ENCODE peak calls at places on chromosomes 5 and 9, in four cellular contexts. One of them, this sample, is unnamed.
A peak's percentile ranks its signal among the peaks of the same experiment; 100 is the strongest.

GRCh38 chr5:142749321-142749720 is 20.9 kb upstream of the ARHGAP26 start:
- DNase-seq in K562: no peak
- DNase-seq in keratinocyte: no peak
- DNase-seq in IMR-90: peak; percentile 77
- DNase-seq in this sample: peak; percentile 88

GRCh38 chr9:78982849-78983248 is 588.9 kb upstream of the TLE4 start:
- DNase-seq in keratinocyte: peak; percentile 50
- DNase-seq in K562: no peak
- DNase-seq in IMR-90: peak; percentile 56
- DNase-seq in this sample: no peak

GRCh38 chr9:38344566-38345324 is 47.8 kb upstream of the ALDH1B1 start:
- DNase-seq in keratinocyte: no peak
- DNase-seq in K562: no peak
- DNase-seq in IMR-90: no peak
- DNase-seq in this sample: no peak

GRCh38 chr9:15244001-15244441 is 63.0 kb downstream of the TTC39B start:
- DNase-seq in K562: no peak
- DNase-seq in keratinocyte: no peak
- DNase-seq in IMR-90: peak; percentile 81
- DNase-seq in this sample: peak; percentile 11

GRCh38 chr5:168085321-168086040 is 206.0 kb upstream of the WWC1 start:
- DNase-seq in keratinocyte: no peak
- DNase-seq in K562: no peak
- DNase-seq in IMR-90: no peak
- DNase-seq in this sample: no peak

GRCh38 chr5:111463304-111463703 is 49.0 kb downstream of the STARD4 start:
- DNase-seq in K562: no peak
- DNase-seq in IMR-90: no peak
- DNase-seq in keratinocyte: no peak
- DNase-seq in this sample: no peak

GRCh38 chr5:40605295-40605958 is 74.3 kb upstream of the PTGER4 start:
- DNase-seq in IMR-90: peak; percentile 27
- DNase-seq in K562: no peak
- DNase-seq in keratinocyte: no peak
- DNase-seq in this sample: no peak

GRCh38 chr5:169354263-169354662 is 53.3 kb upstream of the SLIT3 start:
- DNase-seq in keratinocyte: no peak
- DNase-seq in IMR-90: peak; percentile 53
- DNase-seq in K562: no peak
- DNase-seq in this sample: peak; percentile 51

GRCh38 chr5:89268460-89268859 is 385.5 kb upstream of the MEF2C start:
- DNase-seq in keratinocyte: no peak
- DNase-seq in K562: no peak
- DNase-seq in IMR-90: no peak
- DNase-seq in this sample: no peak

GRCh38 chr9:135547756-135548736 is 2.1 kb downstream of the OBP2A start:
- DNase-seq in keratinocyte: no peak
- DNase-seq in K562: no peak
- DNase-seq in IMR-90: no peak
- DNase-seq in this sample: no peak

GRCh38 chr9:73816905-73817304 is 665.2 kb downstream of the ANXA1 start:
- DNase-seq in K562: no peak
- DNase-seq in IMR-90: no peak
- DNase-seq in keratinocyte: no peak
- DNase-seq in this sample: no peak

GRCh38 chr9:121107041-121107440 is 32.3 kb downstream of the CNTRL start:
- DNase-seq in IMR-90: no peak
- DNase-seq in keratinocyte: no peak
- DNase-seq in K562: peak; percentile 24
- DNase-seq in this sample: no peak

GRCh38 chr5:3997670-3998069 is 402.0 kb downstream of the IRX1 start:
- DNase-seq in IMR-90: no peak
- DNase-seq in keratinocyte: no peak
- DNase-seq in K562: no peak
- DNase-seq in this sample: no peak

GRCh38 chr5:35436441-35437057 is 181.1 kb upstream of the SPEF2 start:
- DNase-seq in keratinocyte: no peak
- DNase-seq in K562: peak; percentile 23
- DNase-seq in IMR-90: peak; percentile 22
- DNase-seq in this sample: peak; percentile 32

GRCh38 chr5:60776343-60776742 is 67.7 kb downstream of the ELOVL7 start:
- DNase-seq in IMR-90: no peak
- DNase-seq in K562: no peak
- DNase-seq in keratinocyte: no peak
- DNase-seq in this sample: no peak

GRCh38 chr5:134840811-134841210 is 5.0 kb upstream of the C5orf24 start:
- DNase-seq in IMR-90: no peak
- DNase-seq in keratinocyte: no peak
- DNase-seq in K562: no peak
- DNase-seq in this sample: no peak
- H3K9me1 ChIP-seq in IMR-90: peaks cover 14% of the 10 kb centered on the region
- H3K9me1 ChIP-seq in keratinocyte: no peaks in the 10 kb centered on the region
- H3K9me1 ChIP-seq in K562: no peaks in the 10 kb centered on the region
- H3K9me1 ChIP-seq in this sample: no peaks in the 10 kb centered on the region

GRCh38 chr9:69601698-69602097 is 70.5 kb downstream of the APBA1 start:
- DNase-seq in keratinocyte: no peak
- DNase-seq in IMR-90: no peak
- DNase-seq in K562: no peak
- DNase-seq in this sample: peak; percentile 75

GRCh38 chr9:69603656-69604055 is 68.5 kb downstream of the APBA1 start:
- DNase-seq in IMR-90: no peak
- DNase-seq in K562: no peak
- DNase-seq in keratinocyte: no peak
- DNase-seq in this sample: no peak

GRCh38 chr9:69600314-69601047 is 71.7 kb downstream of the APBA1 start:
- DNase-seq in K562: no peak
- DNase-seq in keratinocyte: no peak
- DNase-seq in IMR-90: no peak
- DNase-seq in this sample: no peak

GRCh38 chr9:69604568-69605219 is 67.5 kb downstream of the APBA1 start:
- DNase-seq in K562: no peak
- DNase-seq in IMR-90: no peak
- DNase-seq in keratinocyte: no peak
- DNase-seq in this sample: peak; percentile 49

DNA sequence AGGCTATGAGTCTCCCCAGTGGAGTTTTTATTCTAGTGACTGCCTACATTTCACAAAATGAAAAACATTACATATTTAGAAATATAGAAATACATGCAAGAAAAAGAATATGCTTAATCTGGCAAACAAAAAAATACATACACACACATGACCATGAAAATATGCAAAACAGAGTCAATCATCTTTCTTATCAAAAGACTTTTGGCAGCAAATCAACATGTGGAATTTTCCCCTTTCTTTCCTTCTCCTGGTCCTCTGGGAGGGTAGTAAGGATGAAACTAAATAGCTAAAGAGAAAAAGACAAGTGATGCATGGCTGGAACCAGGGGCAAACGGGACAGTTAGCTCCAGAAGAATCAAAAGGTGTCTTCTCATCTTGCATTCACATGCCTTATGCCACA is 69.4 kb downstream of the APBA1 start:
- DNase-seq in K562: no peak
- DNase-seq in keratinocyte: no peak
- DNase-seq in IMR-90: no peak
- DNase-seq in this sample: no peak
- H3K9me1 ChIP-seq in K562: no peaks in the 10 kb centered on the region
- H3K9me1 ChIP-seq in keratinocyte: no peaks in the 10 kb centered on the region
- H3K9me1 ChIP-seq in IMR-90: peaks cover 12% of the 10 kb centered on the region
- H3K9me1 ChIP-seq in this sample: no peaks in the 10 kb centered on the region

GRCh38 chr5:37645707-37646106 is 194.1 kb downstream of the GDNF start:
- DNase-seq in keratinocyte: no peak
- DNase-seq in IMR-90: no peak
- DNase-seq in K562: no peak
- DNase-seq in this sample: no peak

GRCh38 chr5:37638897-37639296 is 200.9 kb downstream of the GDNF start:
- DNase-seq in IMR-90: peak; percentile 66
- DNase-seq in K562: no peak
- DNase-seq in keratinocyte: no peak
- DNase-seq in this sample: no peak

GRCh38 chr5:37640088-37640487 is 199.8 kb downstream of the GDNF start:
- DNase-seq in keratinocyte: no peak
- DNase-seq in K562: no peak
- DNase-seq in IMR-90: no peak
- DNase-seq in this sample: no peak

GRCh38 chr5:37637165-37637845 is 202.5 kb downstream of the GDNF start:
- DNase-seq in IMR-90: peak; percentile 84
- DNase-seq in K562: no peak
- DNase-seq in keratinocyte: no peak
- DNase-seq in this sample: no peak

DNA sequence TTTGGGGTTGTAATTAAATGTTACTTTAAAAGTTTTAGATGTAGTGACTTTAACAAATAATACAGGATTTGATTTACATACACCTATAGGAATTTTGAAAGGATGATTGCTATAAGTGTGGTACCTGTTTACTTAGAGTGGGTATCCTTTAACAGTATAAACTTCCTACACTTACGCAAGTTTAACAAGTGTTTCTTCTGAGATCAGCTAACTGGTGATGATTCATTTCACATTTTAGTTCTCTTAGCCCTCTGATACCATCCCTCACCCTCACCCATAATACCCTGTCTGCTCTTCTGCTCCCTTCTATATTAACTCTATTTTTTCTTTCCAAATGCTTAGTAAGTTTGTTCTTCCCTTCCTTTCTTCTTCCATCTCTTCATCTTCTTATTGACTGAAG is 197.9 kb downstream of the GDNF start:
- DNase-seq in IMR-90: no peak
- DNase-seq in keratinocyte: no peak
- DNase-seq in K562: no peak
- DNase-seq in this sample: no peak
- H3K9me1 ChIP-seq in IMR-90: peaks cover 4% of the 10 kb centered on the region
- H3K9me1 ChIP-seq in keratinocyte: no peaks in the 10 kb centered on the region
- H3K9me1 ChIP-seq in K562: no peaks in the 10 kb centered on the region
- H3K9me1 ChIP-seq in this sample: no peaks in the 10 kb centered on the region

DNA sequence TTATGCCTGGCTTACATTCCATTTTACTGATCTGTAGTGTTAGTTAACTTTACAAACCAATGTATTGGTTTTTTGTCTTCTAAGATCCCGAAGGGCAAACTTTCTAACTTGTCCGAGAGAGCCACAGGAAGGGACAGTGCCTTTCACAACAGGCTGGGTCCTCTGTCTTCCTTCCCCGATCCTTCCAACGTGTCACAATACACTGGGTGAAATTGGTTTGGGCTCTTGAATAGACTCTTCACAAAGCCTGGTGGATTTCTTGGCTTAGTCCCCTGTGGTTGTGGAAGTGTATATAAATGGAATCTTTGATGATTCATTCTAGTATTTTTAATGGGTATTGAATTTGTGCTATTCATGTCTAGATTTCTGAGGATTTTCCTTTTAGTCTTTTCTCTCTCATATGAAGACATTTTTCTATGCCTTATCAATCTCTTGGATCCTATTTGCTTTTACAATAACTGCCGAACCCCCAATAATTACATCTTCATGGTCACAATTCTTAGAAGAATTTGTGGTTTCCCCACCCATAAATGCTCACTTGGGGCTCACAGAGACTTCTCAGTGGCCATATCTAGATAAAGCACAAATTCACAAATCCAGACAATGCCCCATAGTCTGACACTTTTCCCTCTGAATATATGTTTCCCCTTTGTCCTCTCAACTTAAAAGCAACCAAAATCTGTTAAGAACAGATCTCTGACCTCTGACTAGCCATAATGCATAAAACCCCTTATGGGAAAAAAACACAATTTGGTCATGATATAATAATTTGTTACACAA is 107.7 kb downstream of the MTRR start:
- DNase-seq in IMR-90: peak; percentile 2
- DNase-seq in K562: no peak
- DNase-seq in keratinocyte: no peak
- DNase-seq in this sample: no peak
- H3K9me1 ChIP-seq in IMR-90: no peaks in the 10 kb centered on the region
- H3K9me1 ChIP-seq in K562: no peaks in the 10 kb centered on the region
- H3K9me1 ChIP-seq in keratinocyte: no peaks in the 10 kb centered on the region
- H3K9me1 ChIP-seq in this sample: no peaks in the 10 kb centered on the region

DNA sequence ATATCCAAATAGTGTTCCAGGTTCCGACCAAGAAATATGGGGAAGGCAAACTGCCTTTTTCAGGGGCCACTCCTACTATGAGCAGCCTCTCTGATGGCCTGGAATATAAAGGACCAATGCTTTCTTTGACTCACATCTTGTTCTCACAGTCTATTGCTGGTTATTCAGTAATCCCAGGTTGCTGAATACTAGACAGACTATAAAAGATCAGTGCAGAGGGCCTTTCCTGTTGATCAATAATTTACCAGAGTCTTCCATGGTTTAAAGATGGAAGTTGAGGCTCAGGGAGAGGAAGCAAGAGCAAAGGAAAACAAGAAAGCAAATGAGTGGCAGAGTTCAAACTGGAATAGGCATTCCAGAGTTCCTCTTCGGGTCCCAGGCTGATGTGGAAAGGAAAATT is 62.8 kb downstream of the FBXO38 start:
- DNase-seq in IMR-90: no peak
- DNase-seq in K562: no peak
- DNase-seq in keratinocyte: no peak
- DNase-seq in this sample: no peak
- H3K9me1 ChIP-seq in IMR-90: no peaks in the 10 kb centered on the region
- H3K9me1 ChIP-seq in K562: no peaks in the 10 kb centered on the region
- H3K9me1 ChIP-seq in keratinocyte: no peaks in the 10 kb centered on the region
- H3K9me1 ChIP-seq in this sample: no peaks in the 10 kb centered on the region

GRCh38 chr9:34606190-34606589 is 5.7 kb downstream of the RPP25L start:
- DNase-seq in K562: peak; percentile 61
- DNase-seq in IMR-90: no peak
- DNase-seq in keratinocyte: no peak
- DNase-seq in this sample: no peak
- H3K9me1 ChIP-seq in K562: no peaks in the 10 kb centered on the region
- H3K9me1 ChIP-seq in IMR-90: peaks cover 10% of the 10 kb centered on the region
- H3K9me1 ChIP-seq in keratinocyte: no peaks in the 10 kb centered on the region
- H3K9me1 ChIP-seq in this sample: no peaks in the 10 kb centered on the region

GRCh38 chr5:10762776-10763500 is 1.9 kb upstream of the DAP start:
- DNase-seq in K562: peak; percentile 71
- DNase-seq in IMR-90: peak; percentile 62
- DNase-seq in keratinocyte: no peak
- DNase-seq in this sample: no peak

DNA sequence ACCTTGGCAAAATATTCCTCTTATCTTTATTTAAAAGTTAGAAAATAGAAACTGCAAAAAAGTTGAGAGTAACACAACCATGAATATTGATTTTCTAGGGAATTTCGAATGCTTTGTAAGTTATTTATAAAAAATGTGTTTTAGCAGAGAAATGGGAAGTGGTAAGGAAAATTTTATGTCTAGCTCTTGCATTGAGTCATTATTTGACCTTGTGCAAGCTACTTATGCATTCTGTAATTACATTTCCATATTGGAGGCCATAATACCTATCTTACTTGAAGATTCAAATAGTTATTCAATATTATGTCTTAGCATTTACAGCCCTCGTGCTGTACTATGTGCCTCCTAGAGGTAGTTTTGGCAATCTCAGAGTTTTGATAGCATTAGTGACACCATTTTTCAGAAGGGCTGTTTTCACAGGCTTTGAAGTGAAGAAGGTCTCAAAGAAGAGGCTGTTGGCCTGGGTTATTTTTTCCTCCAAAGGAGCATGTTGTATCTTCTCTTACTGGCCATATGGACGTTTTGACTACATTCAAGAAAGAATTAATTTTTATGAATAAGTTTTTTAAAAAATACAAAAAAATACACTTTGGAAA is 7.4 kb upstream of the DAP start:
- DNase-seq in K562: no peak
- DNase-seq in IMR-90: no peak
- DNase-seq in keratinocyte: no peak
- DNase-seq in this sample: no peak
- H3K9me1 ChIP-seq in K562: no peaks in the 10 kb centered on the region
- H3K9me1 ChIP-seq in IMR-90: peaks cover 10% of the 10 kb centered on the region
- H3K9me1 ChIP-seq in keratinocyte: peaks cover 2% of the 10 kb centered on the region
- H3K9me1 ChIP-seq in this sample: no peaks in the 10 kb centered on the region